ENCODE peak calls at places on chromosome 15, in seven cellular contexts. One of them, this sample, is unnamed.

GRCh38 chr15:77582763-77583162 is 49.9 kb downstream of the LINGO1 start:
- DNase-seq in non-pigmented ciliary epithelial cell: no peak
- DNase-seq in CD8-positive, alpha-beta T cell: no peak
- DNase-seq in tibial artery: no peak
- DNase-seq in AG08395: no peak
- DNase-seq in type B pancreatic cell: no peak
- DNase-seq in activated T-helper 1 cell treated with anti-CD3 and anti-CD28 coated beads, Interleukin-2, amount 50 U/mL, for 16 hours: no peak
- DNase-seq in this sample: no peak

GRCh38 chr15:50880651-50881114 is 27.8 kb upstream of the AP4E1 start:
- DNase-seq in non-pigmented ciliary epithelial cell: no peak
- DNase-seq in CD8-positive, alpha-beta T cell: no peak
- DNase-seq in tibial artery: no peak
- DNase-seq in AG08395: peak; percentile 22
- DNase-seq in type B pancreatic cell: no peak
- DNase-seq in activated T-helper 1 cell treated with anti-CD3 and anti-CD28 coated beads, Interleukin-2, amount 50 U/mL, for 16 hours: no peak
- DNase-seq in this sample: no peak

GRCh38 chr15:45378913-45379262 is 544 bp upstream of the GATM start:
- DNase-seq in non-pigmented ciliary epithelial cell: no peak
- DNase-seq in CD8-positive, alpha-beta T cell: no peak
- DNase-seq in tibial artery: no peak
- DNase-seq in AG08395: no peak
- DNase-seq in type B pancreatic cell: no peak
- DNase-seq in activated T-helper 1 cell treated with anti-CD3 and anti-CD28 coated beads, Interleukin-2, amount 50 U/mL, for 16 hours: no peak
- DNase-seq in this sample: no peak

GRCh38 chr15:91954211-91954804 is 100.8 kb downstream of the SLCO3A1 start:
- DNase-seq in non-pigmented ciliary epithelial cell: no peak
- DNase-seq in CD8-positive, alpha-beta T cell: no peak
- DNase-seq in tibial artery: no peak
- DNase-seq in AG08395: no peak
- DNase-seq in type B pancreatic cell: no peak
- DNase-seq in activated T-helper 1 cell treated with anti-CD3 and anti-CD28 coated beads, Interleukin-2, amount 50 U/mL, for 16 hours: no peak
- DNase-seq in this sample: no peak

GRCh38 chr15:86079491-86080266 is at the start of gene AGBL1:
- DNase-seq in non-pigmented ciliary epithelial cell: no peak
- DNase-seq in CD8-positive, alpha-beta T cell: no peak
- DNase-seq in tibial artery: no peak
- DNase-seq in AG08395: no peak
- DNase-seq in type B pancreatic cell: no peak
- DNase-seq in activated T-helper 1 cell treated with anti-CD3 and anti-CD28 coated beads, Interleukin-2, amount 50 U/mL, for 16 hours: no peak
- DNase-seq in this sample: no peak

GRCh38 chr15:81335631-81336030 is 11.7 kb upstream of the STARD5 start:
- DNase-seq in non-pigmented ciliary epithelial cell: no peak
- DNase-seq in CD8-positive, alpha-beta T cell: no peak
- DNase-seq in tibial artery: no peak
- DNase-seq in AG08395: no peak
- DNase-seq in type B pancreatic cell: no peak
- DNase-seq in activated T-helper 1 cell treated with anti-CD3 and anti-CD28 coated beads, Interleukin-2, amount 50 U/mL, for 16 hours: no peak
- DNase-seq in this sample: no peak

GRCh38 chr15:92521624-92522008 is 127.9 kb downstream of the ST8SIA2 start:
- DNase-seq in non-pigmented ciliary epithelial cell: peak; percentile 47
- DNase-seq in CD8-positive, alpha-beta T cell: peak; percentile 29
- DNase-seq in tibial artery: peak; percentile 86
- DNase-seq in AG08395: peak; percentile 87
- DNase-seq in type B pancreatic cell: peak; percentile 78
- DNase-seq in activated T-helper 1 cell treated with anti-CD3 and anti-CD28 coated beads, Interleukin-2, amount 50 U/mL, for 16 hours: peak; percentile 2
- DNase-seq in this sample: peak; percentile 5

GRCh38 chr15:71677766-71678165 is 132.6 kb upstream of the NR2E3 start:
- DNase-seq in non-pigmented ciliary epithelial cell: no peak
- DNase-seq in CD8-positive, alpha-beta T cell: no peak
- DNase-seq in tibial artery: no peak
- DNase-seq in AG08395: no peak
- DNase-seq in type B pancreatic cell: no peak
- DNase-seq in activated T-helper 1 cell treated with anti-CD3 and anti-CD28 coated beads, Interleukin-2, amount 50 U/mL, for 16 hours: no peak
- DNase-seq in this sample: no peak

GRCh38 chr15:80662129-80662528 is 33.0 kb upstream of the ABHD17C start:
- DNase-seq in non-pigmented ciliary epithelial cell: no peak
- DNase-seq in CD8-positive, alpha-beta T cell: no peak
- DNase-seq in tibial artery: no peak
- DNase-seq in AG08395: no peak
- DNase-seq in type B pancreatic cell: no peak
- DNase-seq in activated T-helper 1 cell treated with anti-CD3 and anti-CD28 coated beads, Interleukin-2, amount 50 U/mL, for 16 hours: no peak
- DNase-seq in this sample: no peak

GRCh38 chr15:44501768-44502366 is 35.1 kb upstream of the EIF3J start:
- DNase-seq in non-pigmented ciliary epithelial cell: peak; percentile 14
- DNase-seq in CD8-positive, alpha-beta T cell: no peak
- DNase-seq in tibial artery: no peak
- DNase-seq in AG08395: peak; percentile 61
- DNase-seq in type B pancreatic cell: no peak
- DNase-seq in activated T-helper 1 cell treated with anti-CD3 and anti-CD28 coated beads, Interleukin-2, amount 50 U/mL, for 16 hours: no peak
- DNase-seq in this sample: no peak

GRCh38 chr15:90991587-90992285 is 2.6 kb downstream of the PRC1 start:
- DNase-seq in non-pigmented ciliary epithelial cell: no peak
- DNase-seq in CD8-positive, alpha-beta T cell: no peak
- DNase-seq in tibial artery: no peak
- DNase-seq in AG08395: no peak
- DNase-seq in type B pancreatic cell: no peak
- DNase-seq in activated T-helper 1 cell treated with anti-CD3 and anti-CD28 coated beads, Interleukin-2, amount 50 U/mL, for 16 hours: no peak
- DNase-seq in this sample: no peak

GRCh38 chr15:75138016-75138999 is 63.4 kb upstream of the C15orf39 start:
- DNase-seq in non-pigmented ciliary epithelial cell: no peak
- DNase-seq in CD8-positive, alpha-beta T cell: no peak
- DNase-seq in tibial artery: no peak
- DNase-seq in AG08395: peak; percentile 54
- DNase-seq in type B pancreatic cell: no peak
- DNase-seq in activated T-helper 1 cell treated with anti-CD3 and anti-CD28 coated beads, Interleukin-2, amount 50 U/mL, for 16 hours: no peak
- DNase-seq in this sample: no peak

GRCh38 chr15:28994142-28994829 is 108.5 kb downstream of the APBA2 start:
- DNase-seq in non-pigmented ciliary epithelial cell: no peak
- DNase-seq in CD8-positive, alpha-beta T cell: peak; percentile 31
- DNase-seq in tibial artery: no peak
- DNase-seq in AG08395: no peak
- DNase-seq in type B pancreatic cell: no peak
- DNase-seq in activated T-helper 1 cell treated with anti-CD3 and anti-CD28 coated beads, Interleukin-2, amount 50 U/mL, for 16 hours: peak; percentile 13
- DNase-seq in this sample: no peak

GRCh38 chr15:75597667-75598341 is 18.7 kb upstream of the PTPN9 start:
- DNase-seq in non-pigmented ciliary epithelial cell: no peak
- DNase-seq in CD8-positive, alpha-beta T cell: peak; percentile 22
- DNase-seq in tibial artery: no peak
- DNase-seq in AG08395: peak; percentile 30
- DNase-seq in type B pancreatic cell: no peak
- DNase-seq in activated T-helper 1 cell treated with anti-CD3 and anti-CD28 coated beads, Interleukin-2, amount 50 U/mL, for 16 hours: no peak
- DNase-seq in this sample: no peak

GRCh38 chr15:35271371-35272043 is 186.4 kb upstream of the NANOGP8 start:
- DNase-seq in non-pigmented ciliary epithelial cell: no peak
- DNase-seq in CD8-positive, alpha-beta T cell: no peak
- DNase-seq in tibial artery: no peak
- DNase-seq in AG08395: peak; percentile 19
- DNase-seq in type B pancreatic cell: no peak
- DNase-seq in activated T-helper 1 cell treated with anti-CD3 and anti-CD28 coated beads, Interleukin-2, amount 50 U/mL, for 16 hours: no peak
- DNase-seq in this sample: no peak

GRCh38 chr15:56886878-56887781 is 31.3 kb upstream of the TCF12 start:
- DNase-seq in non-pigmented ciliary epithelial cell: peak; percentile 76
- DNase-seq in CD8-positive, alpha-beta T cell: peak; percentile 82
- DNase-seq in tibial artery: peak; percentile 97
- DNase-seq in AG08395: peak; percentile 97
- DNase-seq in type B pancreatic cell: peak; percentile 94
- DNase-seq in activated T-helper 1 cell treated with anti-CD3 and anti-CD28 coated beads, Interleukin-2, amount 50 U/mL, for 16 hours: peak; percentile 73
- DNase-seq in this sample: peak; percentile 85

GRCh38 chr15:84605225-84605882 is 4.5 kb downstream of the ZSCAN2 start:
- DNase-seq in non-pigmented ciliary epithelial cell: no peak
- DNase-seq in CD8-positive, alpha-beta T cell: no peak
- DNase-seq in tibial artery: peak; percentile 33
- DNase-seq in AG08395: no peak
- DNase-seq in type B pancreatic cell: no peak
- DNase-seq in activated T-helper 1 cell treated with anti-CD3 and anti-CD28 coated beads, Interleukin-2, amount 50 U/mL, for 16 hours: no peak
- DNase-seq in this sample: no peak

This sample was measured in CD4-positive, alpha-beta T cell.